ENCODE peak calls at places on chromosomes 7 and 10, in seven cellular contexts. V is Daoy; L is HCT116; E is transverse colon; S is stomach; H is ELF-1; W is stimulated activated CD4-positive, alpha-beta T cell treated with anti-CD3 and anti-CD28 coated beads, Interleukin-1b, Interleukin-23, amount 100 ng/mL, for 1 hour. O is an unnamed sample.

GRCh38 chr10:125473138-125473793 is 209.7 kb downstream of the TEX36 start:
- DNase-seq in V (no peak), L (no peak), E (no peak), S (no peak), H (no peak), W (no peak), O (no peak)

GRCh38 chr10:101897633-101898032 is 54.0 kb upstream of the KCNIP2 start:
- DNase-seq in V (no peak), L (no peak), E (no peak), S (peak), H (no peak), W (no peak), O (no peak)

GRCh38 chr10:22148956-22149355 is 68.9 kb downstream of the EBLN1 start:
- DNase-seq in V (peak), L (no peak), E (no peak), S (no peak), H (no peak), W (no peak), O (no peak)

GRCh38 chr10:69734797-69735468 is 66.8 kb upstream of the COL13A1 start:
- DNase-seq in V (peak), L (no peak), E (no peak), S (no peak), H (no peak), W (no peak), O (no peak)

GRCh38 chr10:72010234-72010992 is 46.2 kb downstream of the CHST3 start:
- DNase-seq in V (no peak), L (no peak), E (no peak), S (no peak), H (no peak), W (no peak), O (no peak)

GRCh38 chr10:5963591-5963990 is 13.8 kb downstream of the IL15RA start:
- DNase-seq in V (no peak), L (no peak), E (no peak), S (no peak), H (no peak), W (no peak), O (no peak)

GRCh38 chr7:6346581-6346980 is 74.2 kb upstream of the CYTH3 start:
- DNase-seq in V (no peak), L (no peak), E (no peak), S (no peak), H (peak), W (no peak), O (no peak)

GRCh38 chr10:35705671-35706070 is 63.6 kb upstream of the FZD8 start:
- DNase-seq in V (no peak), L (no peak), E (no peak), S (no peak), H (no peak), W (no peak), O (no peak)

GRCh38 chr10:683448-684071 is 5.9 kb downstream of the DIP2C start:
- DNase-seq in V (peak), L (peak), E (no peak), S (no peak), H (no peak), W (no peak), O (peak)

GRCh38 chr7:150972094-150972493 is 6.0 kb downstream of the KCNH2 start:
- DNase-seq in V (no peak), L (no peak), E (peak), S (no peak), H (no peak), W (no peak), O (no peak)

GRCh38 chr10:112832361-112832878 is 117.6 kb upstream of the TCF7L2 start:
- DNase-seq in V (peak), L (peak), E (no peak), S (no peak), H (peak), W (no peak), O (no peak)

GRCh38 chr10:51010977-51011376 is 63.3 kb upstream of the PRKG1 start:
- DNase-seq in V (peak), L (peak), E (no peak), S (no peak), H (no peak), W (no peak), O (peak)

GRCh38 chr10:23381298-23381697 is 36.7 kb upstream of the C10orf67 start:
- DNase-seq in V (no peak), L (peak), E (no peak), S (no peak), H (no peak), W (no peak), O (no peak)

GRCh38 chr10:35019037-35019794 is 70.9 kb downstream of the CUL2 start:
- DNase-seq in V (no peak), L (no peak), E (no peak), S (no peak), H (no peak), W (no peak), O (no peak)

GRCh38 chr10:13092446-13093102 is 7.4 kb upstream of the OPTN start:
- DNase-seq in V (no peak), L (no peak), E (no peak), S (no peak), H (no peak), W (no peak), O (no peak)